ENCODE peak calls at places on chromosomes 4 and X, in six cellular contexts. C, H, W, Q, S and K are unnamed samples.

GRCh38 chr4:155707251-155707650 is 40.6 kb downstream of the GUCY1A1 start:
- DNase-seq in C (no peak), H (no peak), W (no peak), Q (peak; percentile 56), S (peak; percentile 55), K (no peak)

GRCh38 chr4:41418444-41418843 is 119.5 kb upstream of the LIMCH1 start:
- DNase-seq in C (no peak), H (no peak), W (peak; percentile 74), Q (no peak), S (no peak), K (peak; percentile 74)

GRCh38 chr4:109465065-109465464 is 31.4 kb downstream of the SEC24B start:
- DNase-seq in C (no peak), H (no peak), W (peak; percentile 43), Q (no peak), S (no peak), K (no peak)

GRCh38 chrX:51894697-51895336 is 1.4 kb downstream of the MAGED1 start:
- DNase-seq in C (no peak), H (peak; percentile 31), W (peak; percentile 38), Q (no peak), S (no peak), K (peak; percentile 54)

GRCh38 chr4:45283352-45283751 is 557.0 kb upstream of the GNPDA2 start:
- DNase-seq in C (no peak), H (no peak), W (no peak), Q (no peak), S (no peak), K (no peak)

GRCh38 chr4:94826206-94826605 is 68.5 kb downstream of the BMPR1B start:
- DNase-seq in C (no peak), H (no peak), W (no peak), Q (no peak), S (no peak), K (no peak)

GRCh38 chrX:135330709-135331108 is 21.4 kb downstream of the ETDC start:
- DNase-seq in C (no peak), H (no peak), W (no peak), Q (no peak), S (no peak), K (no peak)

GRCh38 chr4:32826169-32826568 is 2106.0 kb downstream of the PCDH7 start:
- DNase-seq in C (no peak), H (no peak), W (no peak), Q (no peak), S (no peak), K (no peak)

GRCh38 chr4:15366660-15367059 is 61.2 kb upstream of the C1QTNF7 start:
- DNase-seq in C (no peak), H (no peak), W (no peak), Q (no peak), S (no peak), K (no peak)

GRCh38 chr4:130026185-130026584 is 930.2 kb downstream of the C4orf33 start:
- DNase-seq in C (no peak), H (no peak), W (no peak), Q (no peak), S (no peak), K (peak; percentile 97)

GRCh38 chr4:121526509-121526908 is 145.7 kb upstream of the QRFPR start:
- DNase-seq in C (no peak), H (no peak), W (no peak), Q (no peak), S (no peak), K (no peak)

GRCh38 chr4:3287271-3287971 is 5.4 kb upstream of the RGS12 start:
- DNase-seq in C (no peak), H (no peak), W (no peak), Q (no peak), S (no peak), K (no peak)

GRCh38 chr4:27023366-27023765 is 162.7 kb downstream of the STIM2 start:
- DNase-seq in C (no peak), H (no peak), W (no peak), Q (no peak), S (no peak), K (no peak)

GRCh38 chr4:183960912-183961569 is 55.9 kb downstream of the STOX2 start:
- DNase-seq in C (peak; percentile 7), H (no peak), W (no peak), Q (no peak), S (no peak), K (peak; percentile 70)

GRCh38 chrX:42615161-42615563 is 162.8 kb downstream of the PPP1R2C start:
- DNase-seq in C (peak; percentile 71), H (peak; percentile 0), W (peak; percentile 0), Q (no peak), S (no peak), K (peak; percentile 85)

GRCh38 chr4:101010987-101011386 is 336.3 kb downstream of the PPP3CA start:
- DNase-seq in C (no peak), H (no peak), W (no peak), Q (no peak), S (no peak), K (no peak)

GRCh38 chrX:149831473-149831872 is 49.5 kb upstream of the MAGEA8 start:
- DNase-seq in C (no peak), H (no peak), W (no peak), Q (no peak), S (no peak), K (peak; percentile 53)

GRCh38 chr4:56210397-56210796 is 176.9 kb downstream of the AASDH start:
- DNase-seq in C (no peak), H (no peak), W (no peak), Q (no peak), S (no peak), K (no peak)

GRCh38 chr4:147837435-147837834 is 105.5 kb downstream of the ARHGAP10 start:
- DNase-seq in C (no peak), H (no peak), W (no peak), Q (no peak), S (no peak), K (no peak)

GRCh38 chrX:69028006-69028760 is 137.1 kb downstream of the PJA1 start:
- DNase-seq in C (no peak), H (no peak), W (no peak), Q (no peak), S (peak; percentile 26), K (peak; percentile 30)

GRCh38 chr4:129378346-129378745 is 282.4 kb downstream of the C4orf33 start:
- DNase-seq in C (no peak), H (no peak), W (no peak), Q (no peak), S (no peak), K (no peak)

GRCh38 chr4:13548059-13548983 is 4.0 kb upstream of the NKX3-2 start:
- DNase-seq in C (no peak), H (no peak), W (no peak), Q (no peak), S (no peak), K (no peak)

GRCh38 chr4:134276476-134276875 is 74.9 kb upstream of the PABPC4L start:
- DNase-seq in C (no peak), H (no peak), W (no peak), Q (no peak), S (no peak), K (no peak)

GRCh38 chrX:40011483-40012038 is 86.2 kb downstream of the BCOR start:
- DNase-seq in C (no peak), H (no peak), W (no peak), Q (no peak), S (no peak), K (peak; percentile 52)
- H3K4me1 ChIP-seq in C (peaks cover 3% of the 10 kb centered on the region), H (peaks cover 10% of the 10 kb centered on the region), W (peaks cover 13% of the 10 kb centered on the region), Q (peaks cover 7% of the 10 kb centered on the region), S (no peaks in the 10 kb centered on the region), K (no peaks in the 10 kb centered on the region)

GRCh38 chr4:107989537-107990386 is at the start of gene HADH:
- DNase-seq in C (peak; percentile 95), H (peak; percentile 96), W (peak; percentile 94), Q (peak; percentile 96), S (peak; percentile 92), K (peak; percentile 95)

GRCh38 chr4:107989162-107989536 is 540 bp upstream of the HADH start:
- DNase-seq in C (peak; percentile 70), H (no peak), W (no peak), Q (no peak), S (no peak), K (no peak)

GRCh38 chr4:107988763-107989035 is 990 bp upstream of the HADH start:
- DNase-seq in C (no peak), H (no peak), W (no peak), Q (no peak), S (no peak), K (no peak)

GRCh38 chr4:107991945-107992625 is 2.4 kb downstream of the HADH start:
- DNase-seq in C (peak; percentile 29), H (no peak), W (peak; percentile 90), Q (no peak), S (no peak), K (no peak)

GRCh38 chr4:107987916-107988762 is 1.6 kb upstream of the HADH start:
- DNase-seq in C (peak; percentile 65), H (no peak), W (no peak), Q (no peak), S (no peak), K (no peak)
- H3K4me3 ChIP-seq in C (no peak overlapping the region), H (peak overlapping the region; percentile 96), W (no peak overlapping the region), Q (no peak overlapping the region), S (no peak overlapping the region), K (no peak overlapping the region)

DNA sequence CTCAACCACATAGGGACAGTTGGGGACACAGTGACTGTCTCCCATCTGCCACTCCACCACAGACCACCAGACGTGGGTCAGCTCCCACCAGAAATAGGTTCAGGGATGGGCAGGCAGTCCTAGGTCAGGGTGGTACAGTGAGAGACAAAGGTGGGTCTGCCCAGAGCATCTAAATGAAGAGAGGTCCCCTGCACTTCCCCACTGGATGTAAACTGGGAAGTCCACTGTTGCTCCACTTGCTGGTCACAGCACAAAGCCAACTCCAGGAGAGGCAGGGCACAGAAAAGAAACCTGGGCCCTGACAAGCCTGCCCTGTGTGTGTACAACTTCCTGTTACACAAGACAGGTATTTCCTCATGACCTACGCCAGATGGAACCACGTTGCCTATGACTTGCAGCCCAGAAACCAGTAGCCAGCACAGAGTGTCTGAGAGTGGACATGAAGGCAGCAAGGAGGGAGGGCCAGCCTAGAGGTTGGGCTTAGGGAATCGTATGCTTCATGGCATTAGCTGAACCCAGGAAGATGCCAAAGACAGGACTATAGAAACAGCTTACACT is 161.8 kb downstream of the SH3KBP1 start:
- DNase-seq in C (no peak), H (no peak), W (peak; percentile 49), Q (peak; percentile 45), S (peak; percentile 32), K (no peak)
- H3K4me1 ChIP-seq in C (no peaks in the 10 kb centered on the region), H (peaks cover 55% of the 10 kb centered on the region), W (no peaks in the 10 kb centered on the region), Q (peaks cover 5% of the 10 kb centered on the region), S (no peaks in the 10 kb centered on the region), K (no peaks in the 10 kb centered on the region)

DNA sequence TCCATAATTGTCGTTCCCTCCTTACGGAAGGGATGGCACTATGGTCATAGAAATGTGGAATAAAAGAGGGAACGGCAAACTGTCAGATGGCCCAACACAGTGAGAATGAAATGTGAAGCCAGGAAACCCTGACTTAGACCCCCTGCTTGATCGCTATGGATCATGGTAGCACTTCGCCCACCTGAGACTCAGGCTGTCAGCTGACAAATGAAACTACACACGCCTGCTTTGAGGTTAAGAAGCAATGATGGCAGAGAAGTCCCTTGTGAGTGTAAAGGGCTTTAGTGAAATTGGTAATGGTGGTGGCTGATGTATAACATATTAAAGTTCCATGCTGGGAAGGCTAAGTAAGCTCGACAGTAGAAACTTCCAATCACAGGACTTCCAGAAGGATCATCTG is 107.8 kb downstream of the AFAP1 start:
- DNase-seq in C (no peak), H (no peak), W (no peak), Q (no peak), S (no peak), K (no peak)
- H3K4me3 ChIP-seq in C (no peak overlapping the region), H (no peak overlapping the region), W (no peak overlapping the region), Q (no peak overlapping the region), S (no peak overlapping the region), K (no peak overlapping the region)